ENCODE peak calls at places on chromosomes 4 and X, in seven cellular contexts. I is fibroblast of the aortic adventitia, D is GM03348, K is GDM1, G is AG04449, J is astrocyte of the spinal cord, O is GM12864. R is an unnamed sample.

GRCh38 chr4:81684357-81684756 is 212.7 kb upstream of the RASGEF1B start:
- DNase-seq in I (no peak), D (no peak), K (no peak), G (no peak), J (no peak), O (no peak), R (no peak)

GRCh38 chr4:128573781-128574508 is 235.6 kb upstream of the JADE1 start:
- DNase-seq in I (peak; percentile 92), D (peak; percentile 78), K (no peak), G (peak; percentile 91), J (peak; percentile 87), O (no peak), R (no peak)

GRCh38 chr4:110742148-110742547 is 119.3 kb upstream of the PITX2 start:
- DNase-seq in I (no peak), D (no peak), K (no peak), G (no peak), J (peak; percentile 23), O (no peak), R (no peak)

GRCh38 chr4:108774809-108775530 is 12.1 kb upstream of the ETNPPL start:
- DNase-seq in I (no peak), D (no peak), K (no peak), G (no peak), J (no peak), O (no peak), R (no peak)

GRCh38 chrX:9955506-9955905 is 11.7 kb upstream of the CLDN34 start:
- DNase-seq in I (peak; percentile 47), D (peak; percentile 63), K (no peak), G (peak; percentile 67), J (peak; percentile 23), O (no peak), R (no peak)

GRCh38 chrX:25344191-25344936 is 328.6 kb upstream of the ARX start:
- DNase-seq in I (no peak), D (no peak), K (no peak), G (no peak), J (no peak), O (no peak), R (no peak)

GRCh38 chrX:131262738-131263679 is 26.1 kb downstream of the IGSF1 start:
- DNase-seq in I (no peak), D (no peak), K (peak; percentile 3), G (no peak), J (no peak), O (no peak), R (no peak)

GRCh38 chrX:40539214-40540142 is 41.3 kb upstream of the ATP6AP2 start:
- DNase-seq in I (peak; percentile 52), D (peak; percentile 83), K (peak; percentile 40), G (peak; percentile 29), J (peak; percentile 16), O (peak; percentile 56), R (peak; percentile 67)

GRCh38 chr4:1250921-1251772 is 2.2 kb upstream of the CTBP1 start:
- DNase-seq in I (no peak), D (no peak), K (no peak), G (no peak), J (no peak), O (no peak), R (no peak)

GRCh38 chr4:187996502-187997177 is 1.1 kb downstream of the ZFP42 start:
- DNase-seq in I (no peak), D (no peak), K (no peak), G (no peak), J (no peak), O (no peak), R (no peak)

GRCh38 chrX:10198254-10198653 is 41.5 kb downstream of the CLCN4 start:
- DNase-seq in I (no peak), D (no peak), K (no peak), G (no peak), J (no peak), O (no peak), R (no peak)

GRCh38 chr4:86946868-86947493 is 12.2 kb downstream of the AFF1 start:
- DNase-seq in I (no peak), D (no peak), K (no peak), G (no peak), J (no peak), O (no peak), R (no peak)

R was measured in GF-D8.